ENCODE peak calls at places on chromosomes 16 and 17, in eight cellular contexts. One of them, this sample, is unnamed.

GRCh38 chr17:9151091-9151490 is 129.8 kb downstream of the NTN1 start:
- DNase-seq in CD8-positive, alpha-beta memory T cell: no peak
- DNase-seq in putamen: no peak
- DNase-seq in NB4: no peak
- DNase-seq in activated naive CD4-positive, alpha-beta T cell: no peak
- DNase-seq in PC-3: no peak
- DNase-seq in kidney tubule cell: no peak
- DNase-seq in NCI-H69: peak
- DNase-seq in this sample: no peak

GRCh38 chr16:72787519-72788268 is 260.2 kb downstream of the ZFHX3 start:
- DNase-seq in CD8-positive, alpha-beta memory T cell: peak
- DNase-seq in putamen: peak
- DNase-seq in NB4: peak
- DNase-seq in activated naive CD4-positive, alpha-beta T cell: peak
- DNase-seq in PC-3: peak
- DNase-seq in kidney tubule cell: peak
- DNase-seq in NCI-H69: peak
- DNase-seq in this sample: peak

GRCh38 chr16:26709175-26709574 is 357.6 kb upstream of the C16orf82 start:
- DNase-seq in CD8-positive, alpha-beta memory T cell: no peak
- DNase-seq in putamen: no peak
- DNase-seq in NB4: peak
- DNase-seq in activated naive CD4-positive, alpha-beta T cell: no peak
- DNase-seq in PC-3: no peak
- DNase-seq in kidney tubule cell: no peak
- DNase-seq in NCI-H69: no peak
- DNase-seq in this sample: no peak

GRCh38 chr17:38342886-38343607 is 709 bp downstream of the GPR179 start:
- DNase-seq in CD8-positive, alpha-beta memory T cell: no peak
- DNase-seq in putamen: no peak
- DNase-seq in NB4: no peak
- DNase-seq in activated naive CD4-positive, alpha-beta T cell: no peak
- DNase-seq in PC-3: no peak
- DNase-seq in kidney tubule cell: no peak
- DNase-seq in NCI-H69: peak
- DNase-seq in this sample: no peak

GRCh38 chr16:88376053-88376834 is 6.5 kb upstream of the ZNF469 start:
- DNase-seq in CD8-positive, alpha-beta memory T cell: no peak
- DNase-seq in putamen: peak
- DNase-seq in NB4: no peak
- DNase-seq in activated naive CD4-positive, alpha-beta T cell: no peak
- DNase-seq in PC-3: no peak
- DNase-seq in kidney tubule cell: no peak
- DNase-seq in NCI-H69: no peak
- DNase-seq in this sample: no peak

GRCh38 chr16:76360384-76360783 is 83.2 kb downstream of the CNTNAP4 start:
- DNase-seq in CD8-positive, alpha-beta memory T cell: no peak
- DNase-seq in putamen: no peak
- DNase-seq in NB4: no peak
- DNase-seq in activated naive CD4-positive, alpha-beta T cell: no peak
- DNase-seq in PC-3: no peak
- DNase-seq in kidney tubule cell: no peak
- DNase-seq in NCI-H69: no peak
- DNase-seq in this sample: no peak

GRCh38 chr17:9409026-9409425 is 166.6 kb downstream of the STX8 start:
- DNase-seq in CD8-positive, alpha-beta memory T cell: no peak
- DNase-seq in putamen: no peak
- DNase-seq in NB4: no peak
- DNase-seq in activated naive CD4-positive, alpha-beta T cell: no peak
- DNase-seq in PC-3: peak
- DNase-seq in kidney tubule cell: no peak
- DNase-seq in NCI-H69: no peak
- DNase-seq in this sample: no peak

GRCh38 chr17:77768475-77768874 is 190.0 kb upstream of the TNRC6C start:
- DNase-seq in CD8-positive, alpha-beta memory T cell: no peak
- DNase-seq in putamen: no peak
- DNase-seq in NB4: no peak
- DNase-seq in activated naive CD4-positive, alpha-beta T cell: no peak
- DNase-seq in PC-3: no peak
- DNase-seq in kidney tubule cell: no peak
- DNase-seq in NCI-H69: peak
- DNase-seq in this sample: no peak

GRCh38 chr16:12255919-12256665 is 279.6 kb downstream of the SNX29 start:
- DNase-seq in CD8-positive, alpha-beta memory T cell: no peak
- DNase-seq in putamen: no peak
- DNase-seq in NB4: no peak
- DNase-seq in activated naive CD4-positive, alpha-beta T cell: no peak
- DNase-seq in PC-3: no peak
- DNase-seq in kidney tubule cell: no peak
- DNase-seq in NCI-H69: no peak
- DNase-seq in this sample: no peak

GRCh38 chr16:4733211-4733742 is 794 bp downstream of the ANKS3 start:
- DNase-seq in CD8-positive, alpha-beta memory T cell: no peak
- DNase-seq in putamen: no peak
- DNase-seq in NB4: no peak
- DNase-seq in activated naive CD4-positive, alpha-beta T cell: no peak
- DNase-seq in PC-3: no peak
- DNase-seq in kidney tubule cell: peak
- DNase-seq in NCI-H69: peak
- DNase-seq in this sample: no peak

GRCh38 chr17:44877121-44877520 is 22.1 kb downstream of the EFTUD2 start:
- DNase-seq in CD8-positive, alpha-beta memory T cell: no peak
- DNase-seq in putamen: no peak
- DNase-seq in NB4: no peak
- DNase-seq in activated naive CD4-positive, alpha-beta T cell: no peak
- DNase-seq in PC-3: no peak
- DNase-seq in kidney tubule cell: no peak
- DNase-seq in NCI-H69: no peak
- DNase-seq in this sample: no peak

GRCh38 chr16:83713597-83713996 is 94.2 kb upstream of the HSBP1 start:
- DNase-seq in CD8-positive, alpha-beta memory T cell: no peak
- DNase-seq in putamen: no peak
- DNase-seq in NB4: peak
- DNase-seq in activated naive CD4-positive, alpha-beta T cell: no peak
- DNase-seq in PC-3: no peak
- DNase-seq in kidney tubule cell: peak
- DNase-seq in NCI-H69: no peak
- DNase-seq in this sample: no peak

GRCh38 chr16:83458612-83459011 is 349.2 kb upstream of the HSBP1 start:
- DNase-seq in CD8-positive, alpha-beta memory T cell: no peak
- DNase-seq in putamen: no peak
- DNase-seq in NB4: peak
- DNase-seq in activated naive CD4-positive, alpha-beta T cell: no peak
- DNase-seq in PC-3: no peak
- DNase-seq in kidney tubule cell: peak
- DNase-seq in NCI-H69: no peak
- DNase-seq in this sample: no peak

GRCh38 chr17:33056392-33057146 is 64.9 kb downstream of the SPACA3 start:
- DNase-seq in CD8-positive, alpha-beta memory T cell: no peak
- DNase-seq in putamen: no peak
- DNase-seq in NB4: no peak
- DNase-seq in activated naive CD4-positive, alpha-beta T cell: no peak
- DNase-seq in PC-3: peak
- DNase-seq in kidney tubule cell: no peak
- DNase-seq in NCI-H69: no peak
- DNase-seq in this sample: no peak

GRCh38 chr17:58755269-58755576 is 431 bp upstream of the PPM1E start:
- DNase-seq in CD8-positive, alpha-beta memory T cell: no peak
- DNase-seq in putamen: no peak
- DNase-seq in NB4: no peak
- DNase-seq in activated naive CD4-positive, alpha-beta T cell: no peak
- DNase-seq in PC-3: no peak
- DNase-seq in kidney tubule cell: no peak
- DNase-seq in NCI-H69: no peak
- DNase-seq in this sample: no peak

GRCh38 chr16:660459-661183 is 7.3 kb upstream of the RHOT2 start:
- DNase-seq in CD8-positive, alpha-beta memory T cell: peak
- DNase-seq in putamen: peak
- DNase-seq in NB4: no peak
- DNase-seq in activated naive CD4-positive, alpha-beta T cell: peak
- DNase-seq in PC-3: peak
- DNase-seq in kidney tubule cell: peak
- DNase-seq in NCI-H69: peak
- DNase-seq in this sample: peak

GRCh38 chr17:17557796-17558195 is 33.7 kb downstream of the PEMT start:
- DNase-seq in CD8-positive, alpha-beta memory T cell: no peak
- DNase-seq in putamen: peak
- DNase-seq in NB4: no peak
- DNase-seq in activated naive CD4-positive, alpha-beta T cell: no peak
- DNase-seq in PC-3: no peak
- DNase-seq in kidney tubule cell: no peak
- DNase-seq in NCI-H69: no peak
- DNase-seq in this sample: no peak

GRCh38 chr16:84088695-84089395 is 27.9 kb downstream of the MBTPS1 start:
- DNase-seq in CD8-positive, alpha-beta memory T cell: peak
- DNase-seq in putamen: no peak
- DNase-seq in NB4: peak
- DNase-seq in activated naive CD4-positive, alpha-beta T cell: peak
- DNase-seq in PC-3: peak
- DNase-seq in kidney tubule cell: no peak
- DNase-seq in NCI-H69: no peak
- DNase-seq in this sample: peak

GRCh38 chr17:7221281-7222092 is 1.7 kb downstream of the ACADVL start:
- DNase-seq in CD8-positive, alpha-beta memory T cell: no peak
- DNase-seq in putamen: no peak
- DNase-seq in NB4: peak
- DNase-seq in activated naive CD4-positive, alpha-beta T cell: no peak
- DNase-seq in PC-3: no peak
- DNase-seq in kidney tubule cell: no peak
- DNase-seq in NCI-H69: no peak
- DNase-seq in this sample: no peak

GRCh38 chr17:68378202-68379149 is 78.8 kb downstream of the WIPI1 start:
- DNase-seq in CD8-positive, alpha-beta memory T cell: no peak
- DNase-seq in putamen: peak
- DNase-seq in NB4: no peak
- DNase-seq in activated naive CD4-positive, alpha-beta T cell: no peak
- DNase-seq in PC-3: peak
- DNase-seq in kidney tubule cell: peak
- DNase-seq in NCI-H69: peak
- DNase-seq in this sample: no peak

This sample was measured in naive B cell.